ENCODE peak calls at places on chromosomes 2 and 18, in six cellular contexts. W is aorta; I is activated CD4-positive, alpha-beta T cell treated with anti-CD3 and anti-CD28 coated beads, Interleukin-2, amount 50 U/mL, for 48 hours; H is mucosa of gallbladder; U is activated CD4-positive, CD25-positive, alpha-beta regulatory T cell treated with anti-CD3 and anti-CD28 coated beads, Interleukin-2, amount 50 U/mL, for 16 hours; Z is kidney. D is an unnamed sample.

GRCh38 chr2:97645112-97645699 is 656 bp upstream of the COX5B start:
- DNase-seq in W (no peak), I (peak; percentile 15), H (no peak), U (no peak), Z (peak; percentile 87), D (peak; percentile 74)

GRCh38 chr2:94880507-94880906 is 9.3 kb downstream of the TEKT4 start:
- DNase-seq in W (no peak), I (no peak), H (no peak), U (no peak), Z (peak; percentile 65), D (no peak)

GRCh38 chr2:37575780-37576179 is 95.7 kb downstream of the CDC42EP3 start:
- DNase-seq in W (no peak), I (no peak), H (no peak), U (no peak), Z (no peak), D (no peak)

GRCh38 chr18:48621240-48621639 is 82.4 kb downstream of the CTIF start:
- DNase-seq in W (no peak), I (no peak), H (no peak), U (no peak), Z (peak; percentile 48), D (no peak)

GRCh38 chr2:30351941-30352340 is 95.1 kb upstream of the LCLAT1 start:
- DNase-seq in W (no peak), I (no peak), H (no peak), U (no peak), Z (no peak), D (no peak)

GRCh38 chr2:138600732-138601437 is 99.3 kb downstream of the SPOPL start:
- DNase-seq in W (no peak), I (no peak), H (no peak), U (no peak), Z (no peak), D (no peak)

GRCh38 chr2:75616933-75617332 is 29.6 kb upstream of the MRPL19 start:
- DNase-seq in W (no peak), I (no peak), H (no peak), U (no peak), Z (no peak), D (no peak)

GRCh38 chr18:63799164-63799563 is 23.9 kb downstream of the SERPINB7 start:
- DNase-seq in W (no peak), I (no peak), H (no peak), U (no peak), Z (no peak), D (no peak)

GRCh38 chr2:217853961-217854360 is 148.8 kb downstream of the TNS1 start:
- DNase-seq in W (no peak), I (no peak), H (no peak), U (no peak), Z (no peak), D (no peak)

GRCh38 chr2:63827749-63828148 is 13.9 kb upstream of the UGP2 start:
- DNase-seq in W (no peak), I (no peak), H (no peak), U (no peak), Z (no peak), D (no peak)

GRCh38 chr2:227759411-227760113 is 13.9 kb downstream of the SCYGR8 start:
- DNase-seq in W (no peak), I (no peak), H (peak; percentile 93), U (no peak), Z (no peak), D (no peak)

GRCh38 chr2:120558892-120559291 is 176.8 kb upstream of the GLI2 start:
- DNase-seq in W (no peak), I (no peak), H (no peak), U (no peak), Z (no peak), D (no peak)